ENCODE peak calls at places on chromosomes 7 and 10, in nine cellular contexts. P is astrocyte of the spinal cord, S is AG09309, J is astrocyte of the cerebellum, A is COR-L47, I is T1000, Y is NCI-H748 treated with DMSO at 0.1 percent for 48 hours, R is transverse colon, K is NCI-H774. T is an unnamed sample.

GRCh38 chr10:119807960-119808697 is 64.5 kb downstream of the MCMBP start:
- DNase-seq in P (peak), S (peak), J (peak), A (no peak), I (no peak), Y (no peak), R (no peak), K (no peak), T (no peak)

GRCh38 chr7:48575516-48575915 is 348.8 kb upstream of the CDC14C start:
- DNase-seq in P (no peak), S (no peak), J (no peak), A (no peak), I (no peak), Y (no peak), R (no peak), K (no peak), T (no peak)

GRCh38 chr10:131311661-131312260 is at the start of gene TCERG1L:
- DNase-seq in P (no peak), S (no peak), J (no peak), A (no peak), I (no peak), Y (peak), R (no peak), K (peak), T (peak)

GRCh38 chr7:117164578-117164977 is 158.3 kb downstream of the WNT2 start:
- DNase-seq in P (peak), S (peak), J (no peak), A (no peak), I (no peak), Y (no peak), R (no peak), K (no peak), T (no peak)

GRCh38 chr7:24284699-24285506 is 913 bp downstream of the NPY start:
- DNase-seq in P (no peak), S (no peak), J (no peak), A (no peak), I (no peak), Y (no peak), R (no peak), K (no peak), T (no peak)

GRCh38 chr10:68816796-68817412 is 10.4 kb upstream of the STOX1 start:
- DNase-seq in P (no peak), S (no peak), J (no peak), A (no peak), I (no peak), Y (no peak), R (no peak), K (no peak), T (no peak)

GRCh38 chr10:110192552-110192951 is 14.9 kb upstream of the MXI1 start:
- DNase-seq in P (no peak), S (no peak), J (no peak), A (no peak), I (no peak), Y (no peak), R (no peak), K (no peak), T (no peak)

GRCh38 chr7:8638076-8638475 is 204.7 kb downstream of the NXPH1 start:
- DNase-seq in P (peak), S (no peak), J (peak), A (peak), I (no peak), Y (peak), R (peak), K (peak), T (peak)

GRCh38 chr7:44757311-44757710 is 8.7 kb downstream of the ZMIZ2 start:
- DNase-seq in P (no peak), S (no peak), J (peak), A (no peak), I (no peak), Y (no peak), R (no peak), K (no peak), T (no peak)

GRCh38 chr7:83782628-83783027 is 133.7 kb upstream of the SEMA3E start:
- DNase-seq in P (peak), S (no peak), J (no peak), A (no peak), I (peak), Y (no peak), R (no peak), K (no peak), T (no peak)

T was measured in NCI-H345.